ENCODE peak calls at places on chromosome 11, in ten cellular contexts. G is hepatocyte, L is fibroblast of lung, H is esophagus squamous epithelium, B is heart right ventricle, Z is NB4, P is uterus, F is PC-3, S is brain microvascular endothelial cell, W is cardiac fibroblast. M is an unnamed sample.

GRCh38 chr11:64742940-64743590 is 877 bp downstream of the RASGRP2 start:
- DNase-seq in G (peak; percentile 71), L (no peak), H (no peak), B (peak; percentile 77), Z (peak; percentile 95), P (peak; percentile 78), F (peak; percentile 73), S (no peak), W (peak; percentile 31), M (peak; percentile 92)

GRCh38 chr11:76947190-76947589 is 86.5 kb downstream of the ACER3 start:
- DNase-seq in G (no peak), L (no peak), H (no peak), B (no peak), Z (no peak), P (no peak), F (no peak), S (no peak), W (no peak), M (no peak)

GRCh38 chr11:69910519-69911309 is 91.5 kb upstream of the FGF3 start:
- DNase-seq in G (no peak), L (no peak), H (no peak), B (no peak), Z (no peak), P (no peak), F (no peak), S (no peak), W (no peak), M (no peak)

GRCh38 chr11:12474871-12475270 is 97.5 kb downstream of the PARVA start:
- DNase-seq in G (no peak), L (no peak), H (no peak), B (no peak), Z (no peak), P (no peak), F (no peak), S (no peak), W (no peak), M (no peak)

GRCh38 chr11:117570701-117571100 is 226.3 kb downstream of the DSCAML1 start:
- DNase-seq in G (no peak), L (no peak), H (no peak), B (no peak), Z (no peak), P (no peak), F (no peak), S (no peak), W (no peak), M (no peak)

GRCh38 chr11:133937015-133937414 is 19.8 kb downstream of the IGSF9B start:
- DNase-seq in G (no peak), L (no peak), H (no peak), B (no peak), Z (no peak), P (no peak), F (no peak), S (no peak), W (no peak), M (no peak)

GRCh38 chr11:45580399-45580798 is 85.0 kb downstream of the CHST1 start:
- DNase-seq in G (peak; percentile 61), L (peak; percentile 29), H (no peak), B (peak; percentile 29), Z (peak; percentile 50), P (no peak), F (peak; percentile 43), S (peak; percentile 45), W (peak; percentile 50), M (peak; percentile 61)

GRCh38 chr11:67691149-67691548 is 16.7 kb upstream of the ALDH3B2 start:
- DNase-seq in G (no peak), L (peak; percentile 2), H (no peak), B (no peak), Z (peak; percentile 24), P (no peak), F (peak; percentile 29), S (no peak), W (peak; percentile 13), M (peak; percentile 19)

GRCh38 chr11:29554000-29554399 is 462.8 kb downstream of the KCNA4 start:
- DNase-seq in G (no peak), L (no peak), H (no peak), B (no peak), Z (no peak), P (no peak), F (no peak), S (no peak), W (no peak), M (no peak)

GRCh38 chr11:111526501-111526900 is 11.9 kb downstream of the HOATZ start:
- DNase-seq in G (no peak), L (peak; percentile 49), H (no peak), B (no peak), Z (no peak), P (no peak), F (peak; percentile 59), S (peak; percentile 66), W (peak; percentile 86), M (peak; percentile 70)

GRCh38 chr11:70501026-70501901 is 102.9 kb downstream of the CTTN start:
- DNase-seq in G (no peak), L (no peak), H (no peak), B (peak; percentile 26), Z (no peak), P (no peak), F (no peak), S (no peak), W (peak; percentile 3), M (no peak)

GRCh38 chr11:65454696-65455456 is 32.3 kb downstream of the NEAT1 start:
- DNase-seq in G (peak; percentile 93), L (peak; percentile 85), H (no peak), B (peak; percentile 89), Z (peak; percentile 88), P (peak; percentile 93), F (peak; percentile 93), S (peak; percentile 72), W (peak; percentile 89), M (peak; percentile 82)

GRCh38 chr11:130720232-130720787 is 196.0 kb downstream of the SNX19 start:
- DNase-seq in G (no peak), L (no peak), H (no peak), B (no peak), Z (no peak), P (no peak), F (no peak), S (no peak), W (no peak), M (no peak)

GRCh38 chr11:125063429-125064043 is 431 bp downstream of the SLC37A2 start:
- DNase-seq in G (no peak), L (no peak), H (no peak), B (no peak), Z (peak; percentile 64), P (no peak), F (no peak), S (no peak), W (no peak), M (no peak)

GRCh38 chr11:72012897-72013721 is 14.4 kb downstream of the IL18BP start:
- DNase-seq in G (no peak), L (peak; percentile 85), H (no peak), B (peak; percentile 72), Z (no peak), P (peak; percentile 80), F (peak; percentile 39), S (peak; percentile 28), W (peak; percentile 80), M (peak; percentile 87)

GRCh38 chr11:72013765-72014711 is 15.3 kb downstream of the IL18BP start:
- DNase-seq in G (no peak), L (peak; percentile 44), H (no peak), B (no peak), Z (no peak), P (no peak), F (no peak), S (no peak), W (no peak), M (no peak)

GRCh38 chr11:72014761-72015320 is 16.1 kb downstream of the IL18BP start:
- DNase-seq in G (no peak), L (no peak), H (no peak), B (no peak), Z (no peak), P (no peak), F (no peak), S (no peak), W (no peak), M (no peak)

GRCh38 chr11:72012091-72012630 is 13.5 kb downstream of the IL18BP start:
- DNase-seq in G (no peak), L (no peak), H (no peak), B (no peak), Z (no peak), P (no peak), F (no peak), S (no peak), W (no peak), M (no peak)

GRCh38 chr11:72015511-72016061 is 16.9 kb downstream of the IL18BP start:
- DNase-seq in G (peak; percentile 44), L (peak; percentile 19), H (no peak), B (no peak), Z (peak; percentile 38), P (no peak), F (peak; percentile 42), S (peak; percentile 28), W (no peak), M (peak; percentile 65)
- TF ChIP-seq CTCF in G (peak; percentile 26), L (peak; percentile 26), H (no peak), B (peak; percentile 31), Z (no peak), P (peak; percentile 13), F (peak; percentile 65), S (peak; percentile 74), W (peak; percentile 50), M (peak; percentile 77)

GRCh38 chr11:20160425-20161229 is at the start of gene DBX1:
- DNase-seq in G (no peak), L (no peak), H (no peak), B (no peak), Z (no peak), P (no peak), F (no peak), S (no peak), W (no peak), M (no peak)
- H3K4me3 ChIP-seq in G (no peak within 1 kb of the TSS), L (no peak within 1 kb of the TSS), H (no peak within 1 kb of the TSS), B (no peak within 1 kb of the TSS), Z (no peak within 1 kb of the TSS), P (no peak within 1 kb of the TSS), F (no peak within 1 kb of the TSS), S (no peak within 1 kb of the TSS), W (no peak within 1 kb of the TSS), M (no peak within 1 kb of the TSS)

DNA sequence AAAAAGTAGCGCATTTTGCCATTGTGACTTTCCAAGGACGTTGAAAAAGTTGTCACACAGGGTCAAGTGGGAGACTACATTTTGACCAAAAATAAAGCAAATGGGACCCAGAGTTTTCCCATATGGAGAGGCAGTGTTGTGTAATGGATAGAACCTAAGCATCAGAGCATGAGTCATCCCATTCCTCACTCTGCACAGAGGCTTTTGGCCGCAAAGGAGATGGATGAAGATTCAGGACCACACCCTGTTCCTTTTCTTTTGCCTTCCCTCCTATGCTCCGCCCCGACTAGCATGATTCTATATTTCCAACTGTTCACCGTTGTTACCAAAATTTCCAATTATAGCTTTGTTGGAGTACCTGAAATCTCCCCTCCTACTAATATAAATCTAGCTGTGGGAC is 921.7 kb upstream of the TENM4 start:
- DNase-seq in G (no peak), L (peak; percentile 66), H (no peak), B (no peak), Z (no peak), P (no peak), F (peak; percentile 57), S (no peak), W (no peak), M (peak; percentile 1)
- TF ChIP-seq CTCF in G (no peak), L (no peak), H (no peak), B (no peak), Z (no peak), P (no peak), F (no peak), S (no peak), W (no peak), M (no peak)

DNA sequence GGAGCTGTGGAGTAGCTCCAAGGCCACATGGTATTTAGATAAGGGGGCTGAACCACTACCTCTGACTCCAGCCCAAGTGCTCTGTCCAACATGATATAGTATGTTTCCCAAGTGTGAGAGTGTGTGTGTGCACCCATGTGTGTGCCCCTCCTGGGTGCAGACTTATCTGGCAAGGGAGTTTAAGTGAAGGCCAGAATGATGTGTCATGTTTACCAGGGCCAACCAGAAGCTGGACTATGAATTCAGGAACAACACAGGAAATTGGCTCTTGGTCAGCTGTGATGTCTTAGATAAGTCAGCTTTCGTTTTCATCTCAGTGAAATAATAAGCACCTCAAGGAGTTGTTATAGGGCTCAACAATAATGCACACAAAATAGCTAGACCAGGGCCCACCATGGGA is 121.1 kb downstream of the ME3 start:
- DNase-seq in G (peak; percentile 52), L (peak; percentile 90), H (no peak), B (peak; percentile 40), Z (no peak), P (peak; percentile 59), F (peak; percentile 86), S (peak; percentile 88), W (peak; percentile 97), M (peak; percentile 97)
- H3K4me3 ChIP-seq in G (no peak overlapping the region), L (no peak overlapping the region), H (no peak overlapping the region), B (no peak overlapping the region), Z (no peak overlapping the region), P (no peak overlapping the region), F (peak overlapping the region; percentile 22), S (no peak overlapping the region), W (no peak overlapping the region), M (no peak overlapping the region)

M was measured in choroid plexus epithelial cell.